ENCODE peak calls at places on chromosomes 13 and 19, in six cellular contexts. E is upper lobe of left lung, A is tibial nerve, G is sigmoid colon, I is transverse colon, C is H1. Z is an unnamed sample.

GRCh38 chr19:35554076-35554475 is 8.7 kb downstream of the TMEM147 start:
- DNase-seq in E (no peak), A (no peak), G (no peak), I (no peak), C (no peak), Z (no peak)

GRCh38 chr19:31506102-31506501 is 156.9 kb upstream of the TSHZ3 start:
- DNase-seq in E (no peak), A (no peak), G (no peak), I (no peak), C (peak; percentile 22), Z (no peak)

GRCh38 chr19:18735752-18736151 is 52.3 kb downstream of the CRTC1 start:
- DNase-seq in E (no peak), A (no peak), G (no peak), I (no peak), C (no peak), Z (no peak)

GRCh38 chr13:74191036-74191809 is 57.0 kb upstream of the KLF12 start:
- DNase-seq in E (no peak), A (no peak), G (no peak), I (no peak), C (no peak), Z (no peak)

GRCh38 chr19:12365094-12365371 is 450 bp downstream of the ZNF442 start:
- DNase-seq in E (no peak), A (no peak), G (peak; percentile 67), I (peak; percentile 20), C (no peak), Z (no peak)

GRCh38 chr13:110109910-110110309 is 197.0 kb downstream of the COL4A1 start:
- DNase-seq in E (peak; percentile 74), A (no peak), G (peak; percentile 93), I (peak; percentile 28), C (no peak), Z (peak; percentile 50)

GRCh38 chr19:49581007-49581508 is at the start of gene PRRG2:
- DNase-seq in E (no peak), A (no peak), G (no peak), I (peak; percentile 70), C (peak; percentile 72), Z (peak; percentile 36)

GRCh38 chr19:11639602-11640471 is 42.6 kb downstream of the ZNF627 start:
- DNase-seq in E (peak; percentile 95), A (peak; percentile 97), G (peak; percentile 96), I (peak; percentile 98), C (peak; percentile 99), Z (peak; percentile 95)

GRCh38 chr19:37718357-37718756 is 1.2 kb downstream of the ZNF607 start:
- DNase-seq in E (no peak), A (no peak), G (no peak), I (no peak), C (no peak), Z (no peak)

DNA sequence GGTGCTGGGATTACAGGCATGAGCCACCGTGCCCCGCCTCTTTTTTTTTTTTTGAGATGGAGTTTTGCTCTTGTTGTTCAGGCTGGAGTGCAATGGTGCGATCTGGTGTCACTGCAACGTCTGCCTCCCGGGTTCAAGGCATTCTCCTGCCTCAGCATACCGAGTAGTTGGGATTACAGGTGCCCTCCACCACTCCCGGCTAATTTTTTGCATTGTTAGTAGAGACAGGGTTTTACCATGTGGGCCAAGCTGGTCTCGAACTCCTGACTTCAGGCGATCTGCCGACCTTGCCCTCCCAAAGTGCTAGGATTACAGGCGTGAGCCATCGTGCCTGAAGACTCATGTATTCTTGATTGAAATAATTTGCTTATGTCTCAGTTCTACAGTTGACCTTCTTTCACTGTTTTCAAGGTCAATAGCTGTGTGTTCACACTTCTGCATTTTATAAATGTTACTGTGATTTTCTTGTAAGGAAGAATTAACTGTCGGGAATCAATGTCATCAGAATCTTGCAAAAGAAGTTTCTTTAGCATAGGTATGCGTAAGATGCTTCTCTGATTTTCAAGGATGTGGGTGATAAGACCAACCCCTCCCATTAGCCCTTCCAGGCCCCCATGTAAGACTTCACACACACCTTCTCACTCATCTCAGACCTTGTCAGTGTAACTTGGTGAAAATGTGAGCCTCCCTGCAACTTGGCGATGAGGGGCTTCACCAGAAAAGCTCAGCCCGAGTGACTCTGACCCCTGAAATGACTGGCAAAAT is 12.7 kb upstream of the ZNF701 start:
- DNase-seq in E (no peak), A (no peak), G (no peak), I (no peak), C (no peak), Z (no peak)
- H3K36me3 ChIP-seq in E (peaks cover 69% of the 10 kb centered on the region), A (peaks cover 99% of the 10 kb centered on the region), G (peaks cover 42% of the 10 kb centered on the region), I (peaks cover 5% of the 10 kb centered on the region), C (peaks cover 21% of the 10 kb centered on the region), Z (no peaks in the 10 kb centered on the region)

DNA sequence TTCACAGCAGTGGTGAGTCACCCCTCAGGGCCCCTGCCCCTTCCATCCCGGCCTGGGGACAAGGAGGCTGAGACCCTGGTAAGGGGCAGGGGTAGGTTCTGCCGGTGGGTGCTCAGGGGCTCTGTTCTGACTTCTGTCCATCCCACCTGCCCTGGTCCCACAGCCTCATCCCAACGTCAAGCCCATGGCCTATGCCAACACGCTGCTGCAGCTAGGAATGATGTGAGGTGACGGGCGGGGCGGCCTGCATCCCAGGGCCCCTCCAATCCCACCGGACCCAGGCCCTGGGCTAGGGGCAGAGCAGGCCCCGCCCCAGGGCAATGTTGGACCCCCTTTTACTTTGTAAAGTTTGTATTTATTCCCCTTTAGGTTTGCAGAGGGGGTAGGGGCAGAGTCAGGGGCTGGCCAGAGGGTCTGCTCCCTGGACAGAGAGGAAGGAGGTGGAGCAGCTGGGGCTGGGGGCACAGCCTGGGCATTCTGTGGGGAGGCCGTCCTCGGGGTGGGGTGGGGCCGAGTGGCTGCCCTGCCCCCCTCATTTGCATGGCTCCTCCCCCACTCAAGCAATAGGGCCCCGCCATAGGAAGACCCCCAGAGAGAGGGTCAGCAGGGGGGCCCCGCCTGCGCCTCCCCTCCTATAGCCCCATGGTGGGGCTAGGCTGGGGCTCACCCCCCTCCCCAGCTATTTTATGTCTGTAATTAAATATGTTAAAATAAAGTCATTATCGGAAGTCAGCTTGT is 23.1 kb downstream of the CCDC8 start:
- DNase-seq in E (no peak), A (no peak), G (peak; percentile 59), I (no peak), C (no peak), Z (no peak)
- TF ChIP-seq EP300 in E (no peak), A (no peak), G (no peak), I (no peak), C (no peak), Z (no peak)

GRCh38 chr19:7505682-7506384 is 10.1 kb upstream of the ZNF358 start:
- DNase-seq in E (peak; percentile 85), A (no peak), G (peak; percentile 64), I (peak; percentile 74), C (peak; percentile 81), Z (no peak)
- TF ChIP-seq POLR2A in E (no peak), A (no peak), G (no peak), I (peak; percentile 38), C (no peak), Z (no peak)

DNA sequence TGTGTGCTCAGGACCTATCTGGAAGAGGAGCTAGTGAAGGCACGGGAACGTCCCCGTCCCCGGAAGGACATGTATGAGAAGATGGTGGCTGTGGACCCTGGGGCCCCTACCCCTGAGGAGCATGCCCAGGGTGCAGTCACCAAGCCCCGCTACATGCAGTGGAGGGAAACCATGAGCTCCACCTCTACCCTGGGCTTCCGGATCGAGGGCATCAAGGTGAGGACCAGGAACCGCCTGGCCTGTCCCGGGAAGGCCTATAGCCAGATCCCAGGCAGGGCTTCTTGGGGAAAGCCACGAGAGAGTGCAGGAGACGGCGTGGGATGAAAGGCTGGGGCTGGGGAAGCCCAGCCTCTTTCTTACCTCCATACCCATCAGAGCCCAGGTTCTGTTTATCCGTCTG is 16.2 kb downstream of the ITPKC start:
- DNase-seq in E (no peak), A (no peak), G (no peak), I (no peak), C (no peak), Z (no peak)
- H3K36me3 ChIP-seq in E (peaks cover 100% of the 10 kb centered on the region), A (peaks cover 100% of the 10 kb centered on the region), G (peaks cover 81% of the 10 kb centered on the region), I (no peaks in the 10 kb centered on the region), C (peaks cover 17% of the 10 kb centered on the region), Z (no peaks in the 10 kb centered on the region)

DNA sequence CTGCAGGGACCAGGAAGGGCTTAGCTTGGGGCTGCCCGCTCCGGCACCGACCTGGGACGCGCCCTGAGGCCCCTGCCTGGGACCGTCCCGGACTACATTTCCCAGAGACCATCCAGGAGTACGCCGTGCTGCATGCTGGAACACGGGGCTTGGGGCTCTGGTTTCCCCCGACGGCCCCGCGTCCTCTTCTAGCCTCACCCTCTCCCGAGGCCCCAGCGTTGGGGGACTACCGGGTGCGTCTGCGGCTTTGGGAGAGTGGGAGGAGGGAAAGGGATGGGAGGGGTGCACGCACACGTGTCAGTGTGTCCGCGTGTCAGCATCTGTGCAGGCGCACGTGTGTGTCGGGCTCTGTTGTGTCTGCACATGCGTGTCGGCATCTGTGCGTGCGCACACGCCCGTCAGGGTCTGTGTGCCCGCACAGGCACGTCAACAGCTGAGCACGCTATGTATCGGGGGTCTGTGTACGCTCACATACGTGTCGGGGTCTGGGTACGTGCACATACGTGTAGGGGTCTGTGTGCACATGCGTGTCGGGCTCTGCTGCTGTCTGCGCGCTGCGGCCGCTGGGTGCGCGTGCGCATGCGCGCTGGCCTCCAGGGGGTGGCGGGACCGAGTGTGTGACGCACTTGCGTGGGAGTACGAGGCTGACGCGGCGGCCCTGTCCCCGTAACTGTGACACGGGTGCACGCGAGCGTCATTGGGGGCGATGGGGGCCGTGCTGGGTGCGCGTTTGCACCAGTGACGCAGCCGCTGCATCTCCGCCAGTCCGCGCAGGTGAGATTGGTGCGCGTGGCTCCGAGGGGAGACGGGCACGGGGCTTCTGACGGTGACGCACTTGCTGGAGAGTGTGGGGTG is at the start of gene ZNF331:
- DNase-seq in E (peak; percentile 97), A (peak; percentile 68), G (peak; percentile 94), I (peak; percentile 84), C (peak; percentile 81), Z (peak; percentile 75)
- TF ChIP-seq EP300 in E (peak; percentile 84), A (peak; percentile 90), G (no peak), I (no peak), C (no peak), Z (no peak)

DNA sequence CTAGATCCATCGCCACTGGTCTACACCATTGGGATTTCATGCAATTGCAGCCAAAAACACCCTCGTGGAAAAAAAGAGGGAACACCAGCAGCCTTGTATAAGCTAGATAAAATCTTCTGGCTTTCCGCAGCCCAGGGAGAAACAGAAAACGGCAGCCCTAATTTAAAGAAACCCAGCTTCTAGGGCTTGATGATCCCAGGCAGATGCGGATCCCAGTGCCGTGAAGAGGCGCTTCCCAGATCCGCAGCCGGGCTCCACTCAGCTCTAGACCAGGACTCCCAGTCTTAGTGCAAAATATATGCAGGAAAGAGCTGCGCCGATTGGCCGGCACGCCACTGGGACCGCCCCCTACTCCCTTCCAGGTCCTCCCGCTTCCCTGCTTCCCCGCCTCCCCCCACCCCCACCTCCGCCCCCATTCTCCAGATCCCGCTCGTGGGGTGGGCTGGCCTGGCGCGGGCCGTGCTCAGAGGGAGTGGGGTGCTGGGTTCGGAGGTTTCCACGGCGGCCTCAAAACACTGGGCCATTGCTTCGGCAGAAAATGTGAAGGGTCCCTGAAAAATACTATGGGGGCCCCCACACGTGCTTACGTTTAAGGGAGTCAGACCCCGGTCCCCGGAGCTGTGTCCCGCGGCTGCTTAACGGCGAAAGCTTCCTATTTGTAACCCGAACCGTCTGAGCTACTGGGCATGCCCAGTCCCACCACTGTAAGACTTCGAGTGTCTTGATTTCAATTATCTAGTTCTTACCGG is 63.1 kb downstream of the SERP2 start:
- DNase-seq in E (peak; percentile 95), A (peak; percentile 92), G (peak; percentile 99), I (peak; percentile 97), C (peak; percentile 94), Z (peak; percentile 96)
- TF ChIP-seq POLR2A in E (peak; percentile 98), A (peak; percentile 98), G (peak; percentile 99), I (peak; percentile 99), C (peak; percentile 99), Z (peak; percentile 98)